ENCODE peak calls at places on chromosomes 7 and 10, in five cellular contexts. C, O, H, A and J are unnamed samples.

GRCh38 chr7:16587785-16588184 is 57.8 kb downstream of the ANKMY2 start:
- DNase-seq in C (no peak), A (no peak), O (no peak), H (no peak), J (no peak)

GRCh38 chr7:141880960-141881359 is 35.2 kb upstream of the OR9A4 start:
- DNase-seq in H (no peak), C (no peak), A (no peak), O (no peak), J (no peak)

GRCh38 chr7:148720472-148720871 is 21.8 kb downstream of the CUL1 start:
- DNase-seq in O (no peak), A (no peak), H (no peak), C (no peak), J (no peak)

GRCh38 chr10:132740542-132741066 is 45.3 kb downstream of the NKX6-2 start:
- DNase-seq in A (no peak), H (no peak), O (no peak), C (no peak), J (no peak)

GRCh38 chr7:4797858-4798705 is 22.7 kb downstream of the AP5Z1 start:
- DNase-seq in C (no peak), A (peak; percentile 31), H (no peak), O (peak; percentile 16), J (peak; percentile 97)

GRCh38 chr7:53350241-53350640 is 314.8 kb downstream of the POM121L12 start:
- DNase-seq in O (no peak), H (peak; percentile 41), A (no peak), C (no peak), J (peak; percentile 38)

GRCh38 chr7:112648781-112649180 is 141.4 kb downstream of the TMEM168 start:
- DNase-seq in O (no peak), H (no peak), C (no peak), A (no peak), J (no peak)

GRCh38 chr10:75102830-75103673 is 8.4 kb upstream of the SAMD8 start:
- DNase-seq in O (no peak), H (no peak), A (no peak), C (no peak), J (no peak)

GRCh38 chr7:117796889-117797288 is 76.4 kb downstream of the CTTNBP2 start:
- DNase-seq in A (no peak), C (no peak), H (no peak), O (no peak), J (no peak)

GRCh38 chr10:117351558-117351957 is 23.7 kb downstream of the PDZD8 start:
- DNase-seq in H (no peak), O (no peak), C (no peak), A (no peak), J (no peak)

GRCh38 chr10:97399843-97400545 is 1.1 kb downstream of the RRP12 start:
- DNase-seq in O (peak; percentile 57), H (no peak), A (peak; percentile 56), C (no peak), J (peak; percentile 72)

GRCh38 chr10:23432639-23433038 is 6.2 kb upstream of the OTUD1 start:
- DNase-seq in H (no peak), O (no peak), A (no peak), C (no peak), J (no peak)

GRCh38 chr7:151756076-151756731 is 120.7 kb downstream of the PRKAG2 start:
- DNase-seq in O (peak; percentile 26), A (no peak), H (no peak), C (no peak), J (no peak)

GRCh38 chr10:102815790-102816549 is 21.2 kb downstream of the CYP17A1 start:
- DNase-seq in O (no peak), C (no peak), A (no peak), H (no peak), J (no peak)

GRCh38 chr7:150507947-150508602 is 6.6 kb upstream of the GIMAP7 start:
- DNase-seq in O (no peak), A (no peak), H (no peak), C (no peak), J (no peak)

GRCh38 chr7:41943098-41943577 is 240.2 kb upstream of the INHBA start:
- DNase-seq in A (peak; percentile 66), O (peak; percentile 21), C (peak; percentile 39), H (no peak), J (peak; percentile 85)

GRCh38 chr7:106752345-106752744 is 91.4 kb upstream of the CCDC71L start:
- DNase-seq in A (no peak), O (no peak), H (no peak), C (no peak), J (no peak)

GRCh38 chr7:121480058-121480457 is 84.0 kb upstream of the FAM3C start:
- DNase-seq in H (no peak), A (peak; percentile 7), O (no peak), C (no peak), J (no peak)

GRCh38 chr10:101441539-101442455 is 87.8 kb downstream of the BTRC start:
- DNase-seq in O (peak; percentile 80), A (peak; percentile 73), H (no peak), C (no peak), J (peak; percentile 65)

GRCh38 chr10:84294766-84295447 is 33.5 kb upstream of the CCSER2 start:
- DNase-seq in H (no peak), A (no peak), O (no peak), C (no peak), J (no peak)

GRCh38 chr10:132611026-132611910 is 73.7 kb downstream of the INPP5A start:
- DNase-seq in O (no peak), C (no peak), A (no peak), H (no peak), J (no peak)

GRCh38 chr7:4834601-4835397 is 27.0 kb downstream of the PAPOLB start:
- DNase-seq in C (no peak), A (no peak), O (no peak), H (no peak), J (no peak)

GRCh38 chr7:35422715-35423114 is 168.8 kb upstream of the TBX20 start:
- DNase-seq in H (no peak), A (no peak), C (no peak), O (no peak), J (no peak)

GRCh38 chr7:133572087-133572486 is 319.2 kb downstream of the EXOC4 start:
- DNase-seq in A (no peak), O (no peak), C (no peak), H (no peak), J (no peak)

GRCh38 chr10:47409171-47409865 is 25.2 kb upstream of the ZNF488 start:
- DNase-seq in C (no peak), H (no peak), O (no peak), A (no peak), J (no peak)

GRCh38 chr10:7908541-7909210 is 90.4 kb downstream of the TAF3 start:
- DNase-seq in H (no peak), A (peak; percentile 92), C (no peak), O (no peak), J (no peak)

GRCh38 chr7:137471128-137471527 is 127.6 kb upstream of the PTN start:
- DNase-seq in H (no peak), A (no peak), O (no peak), C (no peak), J (no peak)

GRCh38 chr7:73354787-73355186 is 26.8 kb downstream of the FKBP6 start:
- DNase-seq in H (no peak), C (no peak), A (no peak), O (no peak), J (no peak)

GRCh38 chr7:923108-924041 is 31.1 kb downstream of the ADAP1 start:
- DNase-seq in C (peak; percentile 81), H (no peak), O (no peak), A (no peak), J (no peak)

GRCh38 chr10:131845505-131846223 is 55.1 kb upstream of the PPP2R2D start:
- DNase-seq in O (no peak), H (no peak), C (no peak), A (no peak), J (no peak)

GRCh38 chr7:87628780-87629569 is 777 bp downstream of the RUNDC3B start:
- DNase-seq in H (no peak), A (peak; percentile 20), C (no peak), O (peak; percentile 39), J (peak; percentile 74)

GRCh38 chr10:102461187-102462054 is 10.1 kb upstream of the C10orf95 start:
- DNase-seq in C (peak; percentile 43), O (peak; percentile 87), A (peak; percentile 77), H (peak; percentile 75), J (peak; percentile 99)

GRCh38 chr7:105638942-105639495 is 57.7 kb upstream of the EFCAB10 start:
- DNase-seq in H (peak; percentile 81), A (no peak), C (no peak), O (no peak), J (no peak)

GRCh38 chr7:2441430-2442058 is 34.7 kb downstream of the GRIFIN start:
- DNase-seq in H (no peak), O (no peak), C (no peak), A (no peak), J (no peak)
- TF ChIP-seq YY1 in H (no peak), O (no peak), C (no peak), A (no peak), J (no peak)

DNA sequence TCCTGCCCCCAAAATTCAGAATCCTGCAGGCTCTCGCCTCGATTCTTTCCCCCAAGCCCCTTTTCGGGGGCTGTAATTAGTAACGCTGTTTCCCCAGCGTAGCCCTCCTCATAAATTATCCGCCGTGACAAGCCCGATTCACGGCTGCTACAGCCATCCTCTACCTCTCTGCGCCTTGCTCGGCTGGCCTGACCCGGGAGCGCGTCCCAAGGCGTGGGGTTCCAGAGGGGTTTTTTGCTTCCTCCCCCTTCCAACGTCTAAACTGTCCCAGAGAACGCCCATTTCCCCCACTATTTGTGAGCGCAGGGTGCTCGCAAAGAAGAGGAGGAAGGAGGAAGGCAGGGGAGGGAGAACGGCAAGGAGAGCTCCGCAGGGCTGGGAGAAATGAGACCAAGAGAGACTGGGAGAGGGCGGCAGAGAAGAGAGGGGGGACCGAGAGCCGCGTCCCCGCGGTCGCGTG is 889 bp downstream of the HOXA5 start:
- DNase-seq in C (no peak), A (no peak), H (no peak), O (no peak), J (no peak)
- H3K27ac ChIP-seq in C (no peak overlapping the region), A (peak overlapping the region; percentile 60), H (no peak overlapping the region), O (no peak overlapping the region), J (no peak overlapping the region)

GRCh38 chr7:131513245-131514061 is 43.0 kb downstream of the PODXL start:
- DNase-seq in C (no peak), O (peak; percentile 75), H (peak; percentile 74), A (peak; percentile 76), J (peak; percentile 92)

GRCh38 chr7:131509781-131510180 is 46.6 kb downstream of the PODXL start:
- DNase-seq in C (no peak), O (no peak), H (no peak), A (no peak), J (no peak)

GRCh38 chr7:131511071-131511470 is 45.4 kb downstream of the PODXL start:
- DNase-seq in C (no peak), O (no peak), A (no peak), H (no peak), J (no peak)

GRCh38 chr7:131509087-131509486 is 47.3 kb downstream of the PODXL start:
- DNase-seq in C (no peak), A (no peak), H (no peak), O (no peak), J (no peak)

GRCh38 chr7:131511774-131512535 is 44.5 kb downstream of the PODXL start:
- DNase-seq in A (no peak), C (no peak), H (no peak), O (no peak), J (no peak)
- TF ChIP-seq YY1 in A (no peak), C (no peak), H (no peak), O (no peak), J (no peak)

DNA sequence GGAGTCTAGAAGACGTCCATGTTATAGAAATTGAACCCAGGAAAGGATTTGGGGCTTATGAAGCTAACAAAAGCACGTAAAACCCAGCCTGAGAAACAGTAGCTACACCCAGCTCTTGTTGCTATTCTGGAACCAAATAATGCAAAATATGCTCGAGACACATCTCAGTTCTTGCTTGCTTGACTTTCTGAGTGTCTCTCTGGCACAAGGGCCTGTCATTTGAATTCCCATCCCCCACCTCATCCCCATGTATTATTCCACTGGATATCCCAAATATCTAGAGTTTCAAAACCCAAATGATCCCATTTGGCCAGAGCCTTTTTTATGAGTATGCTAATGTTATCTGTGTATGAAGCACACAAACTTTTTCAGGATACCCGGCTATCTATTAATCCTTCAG is 48.2 kb upstream of the AGBL3 start:
- DNase-seq in C (no peak), O (no peak), H (no peak), A (no peak), J (no peak)
- H3K27ac ChIP-seq in C (no peak overlapping the region), O (no peak overlapping the region), H (no peak overlapping the region), A (no peak overlapping the region), J (no peak overlapping the region)